ENCODE peak calls at places on chromosomes 3 and 15, in four cellular contexts. W is HepG2, X is GM12878, P is SK-N-SH. S is an unnamed sample. For H3K4me1, the result is how much of the 10 kb centered on the place peaks cover.

GRCh38 chr3:144270100-144270499 is 298.5 kb downstream of the DIPK2A start:
- DNase-seq in P (no peak), X (no peak), W (no peak), S (no peak)

GRCh38 chr3:115999001-115999400 is 375.7 kb downstream of the GAP43 start:
- DNase-seq in X (no peak), W (no peak), P (no peak), S (no peak)

GRCh38 chr15:40092416-40093223 is 16.1 kb downstream of the BMF start:
- DNase-seq in X (no peak), P (peak), W (peak), S (no peak)

GRCh38 chr3:21894459-21895083 is 143.6 kb upstream of the ZNF385D start:
- DNase-seq in W (no peak), P (peak), X (no peak), S (peak)

GRCh38 chr3:173659972-173660371 is 262.4 kb downstream of the NLGN1 start:
- DNase-seq in W (no peak), X (no peak), P (no peak), S (no peak)

GRCh38 chr15:32844118-32844711 is 126.4 kb downstream of the GREM1 start:
- DNase-seq in X (no peak), P (peak), W (peak), S (no peak)

GRCh38 chr3:175495331-175495730 is 636.2 kb downstream of the NAALADL2 start:
- DNase-seq in X (no peak), P (no peak), W (no peak), S (no peak)

GRCh38 chr3:152272771-152273242 is 4.1 kb downstream of the MBNL1 start:
- DNase-seq in W (no peak), P (no peak), X (no peak), S (no peak)

GRCh38 chr3:172542089-172542488 is 18.9 kb upstream of the TNFSF10 start:
- DNase-seq in X (no peak), W (no peak), P (no peak), S (no peak)

GRCh38 chr3:31880020-31880419 is 101.0 kb downstream of the OSBPL10 start:
- DNase-seq in P (no peak), W (peak), X (no peak), S (no peak)

GRCh38 chr3:158789592-158789991 is 12.3 kb upstream of the MFSD1 start:
- DNase-seq in P (peak), X (no peak), W (peak), S (no peak)

GRCh38 chr3:66394261-66395249 is 106.3 kb downstream of the LRIG1 start:
- DNase-seq in W (no peak), X (no peak), P (no peak), S (no peak)

GRCh38 chr15:82178061-82178460 is 84.5 kb downstream of the EFL1 start:
- DNase-seq in X (no peak), W (no peak), P (no peak), S (no peak)

GRCh38 chr3:42698911-42699230 is 3.7 kb downstream of the HHATL start:
- DNase-seq in P (no peak), W (no peak), X (no peak), S (no peak)

GRCh38 chr3:144314946-144315345 is 343.3 kb downstream of the DIPK2A start:
- DNase-seq in P (no peak), X (no peak), W (no peak), S (no peak)

GRCh38 chr3:125236331-125236903 is 23.9 kb upstream of the SLC12A8 start:
- DNase-seq in X (no peak), W (no peak), P (no peak), S (no peak)

GRCh38 chr15:101277943-101278564 is 769 bp upstream of the SELENOS start:
- DNase-seq in P (no peak), X (no peak), W (no peak), S (no peak)

GRCh38 chr15:87959658-87960057 is 296.9 kb downstream of the NTRK3 start:
- DNase-seq in W (no peak), P (no peak), X (no peak), S (no peak)

GRCh38 chr15:80970018-80970657 is 19.5 kb downstream of the MESD start:
- DNase-seq in X (no peak), W (peak), P (peak), S (no peak)

GRCh38 chr15:49435201-49435600 is 12.2 kb downstream of the FGF7 start:
- DNase-seq in P (no peak), W (no peak), X (no peak), S (no peak)

DNA sequence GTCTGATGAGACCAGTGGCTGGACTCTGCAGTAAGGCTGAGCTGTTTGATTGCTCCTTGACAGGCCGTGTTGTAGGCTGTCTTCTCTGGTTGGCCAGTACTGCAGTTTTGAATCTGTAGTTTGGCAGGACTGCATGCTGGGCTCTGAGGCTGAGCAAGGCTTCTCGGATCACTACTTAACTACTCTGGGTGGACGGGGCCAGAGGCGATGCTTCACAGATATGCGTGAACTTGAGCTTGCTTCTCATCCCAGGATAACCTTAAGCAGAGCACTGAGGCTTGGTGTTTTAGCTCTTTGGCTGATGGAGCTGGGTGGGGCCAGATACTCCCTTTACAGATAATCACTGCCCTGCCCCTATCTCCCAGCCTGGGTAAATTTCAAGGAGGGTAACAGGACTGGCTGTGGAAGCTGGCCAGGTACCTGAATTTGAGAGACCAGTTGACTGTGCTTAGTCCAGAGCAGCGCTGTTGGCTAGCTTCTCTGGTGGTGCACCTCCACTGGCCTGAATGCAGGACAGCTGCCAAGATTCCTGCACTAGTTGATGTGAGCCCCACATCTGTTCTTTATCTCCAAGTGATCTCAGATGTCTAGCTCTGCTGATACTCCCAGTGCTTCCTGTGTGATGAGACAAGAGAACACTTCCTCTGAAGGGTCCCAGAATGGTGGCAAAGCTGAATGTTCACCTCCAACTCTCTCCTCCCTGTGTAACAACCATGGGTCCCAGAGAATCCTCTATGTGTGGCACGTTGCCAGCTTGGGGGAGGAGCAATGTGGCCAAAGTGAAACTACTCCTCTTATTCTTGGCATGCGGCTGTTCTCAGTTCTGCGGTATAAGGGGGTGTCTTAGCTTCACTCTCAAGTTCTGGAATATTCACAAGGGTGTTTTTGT is 37.9 kb downstream of the RPL39L start:
- DNase-seq in P (peak), W (peak), X (no peak), S (no peak)
- H3K4me3 ChIP-seq in P (peak), W (peak), X (no peak), S (no peak)

GRCh38 chr3:181913254-181913653 is 201.5 kb downstream of the SOX2 start:
- DNase-seq in W (no peak), X (no peak), P (no peak), S (no peak)
- TF ChIP-seq YY1 in W (no peak), X (no peak), P (no peak), S (no peak)

GRCh38 chr15:98764296-98764695 is 116.0 kb downstream of the IGF1R start:
- DNase-seq in X (no peak), P (no peak), W (no peak), S (no peak)

GRCh38 chr15:98760112-98760826 is 111.9 kb downstream of the IGF1R start:
- DNase-seq in P (no peak), X (no peak), W (no peak), S (no peak)

GRCh38 chr15:98758224-98758623 is 109.9 kb downstream of the IGF1R start:
- DNase-seq in W (no peak), P (no peak), X (no peak), S (no peak)

GRCh38 chr15:98763179-98763578 is 114.8 kb downstream of the IGF1R start:
- DNase-seq in W (no peak), X (no peak), P (no peak), S (no peak)

DNA sequence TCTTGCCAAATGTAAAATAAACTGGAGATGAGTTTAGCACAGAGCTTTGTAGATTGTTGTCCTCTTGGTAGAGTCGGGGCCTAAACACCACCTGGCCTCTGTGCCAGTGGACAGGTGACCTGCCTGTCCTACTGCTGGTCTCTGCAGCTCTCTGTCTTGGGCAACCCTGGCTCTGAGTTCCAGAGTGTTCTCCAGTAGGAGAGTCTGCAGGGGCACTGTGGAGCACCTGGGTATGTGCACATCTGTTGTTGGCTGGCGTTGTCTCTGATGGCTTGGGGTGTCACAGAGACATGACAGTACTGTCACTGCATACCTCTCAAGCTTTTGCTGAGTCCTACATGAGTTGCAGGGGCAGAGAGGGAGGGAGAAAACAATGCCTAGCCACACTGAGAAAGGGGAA is 112.6 kb downstream of the IGF1R start:
- DNase-seq in P (no peak), X (no peak), W (no peak), S (no peak)
- H3K4me1 ChIP-seq in P (under half), X (under half), W (under half), S (under half)

GRCh38 chr15:92392966-92393286 is 755 bp upstream of the ST8SIA2 start:
- DNase-seq in X (no peak), P (peak), W (no peak), S (no peak)

GRCh38 chr15:92393994-92394326 is 279 bp downstream of the ST8SIA2 start:
- DNase-seq in W (no peak), P (no peak), X (no peak), S (no peak)

GRCh38 chr15:92392462-92392861 is 1.2 kb upstream of the ST8SIA2 start:
- DNase-seq in X (no peak), W (no peak), P (no peak), S (no peak)

GRCh38 chr15:92394327-92395175 is 870 bp downstream of the ST8SIA2 start:
- DNase-seq in W (no peak), X (no peak), P (peak), S (no peak)

DNA sequence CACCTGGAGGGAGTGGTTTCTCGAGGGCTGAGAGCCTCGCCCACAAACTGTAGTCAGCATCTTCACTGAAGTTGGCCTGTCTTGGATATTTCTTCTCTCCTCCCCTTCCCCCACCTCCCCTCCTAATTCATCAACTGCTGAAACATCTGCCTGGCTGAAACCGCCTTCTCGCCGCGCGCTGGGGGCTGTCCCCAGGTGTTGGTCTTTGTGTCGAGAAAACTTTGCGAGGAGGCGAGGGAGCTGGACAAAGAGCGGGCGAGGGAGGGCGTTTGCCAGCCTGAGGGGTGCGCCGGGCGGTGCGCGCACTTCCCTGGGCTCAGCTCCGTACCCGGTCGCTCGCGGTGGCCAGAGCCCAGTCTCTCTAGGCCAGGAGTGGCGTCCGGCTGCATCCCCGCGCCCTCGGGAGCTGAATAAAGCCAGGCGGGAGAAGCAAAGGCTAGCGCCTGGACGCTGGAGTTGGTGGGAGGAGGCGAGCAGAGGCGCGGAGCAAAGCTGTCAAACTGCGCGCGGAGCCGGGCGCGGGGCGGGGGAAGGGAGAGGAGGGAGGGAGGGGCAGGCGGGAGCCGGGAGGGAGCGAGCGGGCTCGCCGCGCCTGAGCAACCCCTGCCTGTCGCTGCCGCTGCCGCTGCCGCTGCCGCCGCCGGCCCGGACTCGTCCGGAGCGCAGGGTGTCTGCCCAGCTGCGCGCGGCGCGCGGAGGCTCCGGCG is at the start of gene ST8SIA2:
- DNase-seq in W (no peak), X (no peak), P (peak), S (no peak)
- H3K4me3 ChIP-seq in W (no peak), X (no peak), P (peak), S (peak)

GRCh38 chr3:149299938-149300791 is 33.3 kb downstream of the TM4SF18 start:
- DNase-seq in W (peak), X (peak), P (no peak), S (no peak)
- TF ChIP-seq YY1 in W (no peak), X (no peak), P (no peak), S (no peak)